ENCODE peak calls at places on chromosomes 6 and 20, in six cellular contexts. X is AG08396; N is stimulated activated CD4-positive, alpha-beta T cell treated with anti-CD3 and anti-CD28 coated beads, Interleukin-2, amount 100 ng/mL, for 4 hours; E is AG09309; J is NCI-H82; P is BJ. R is an unnamed sample.

GRCh38 chr20:43731927-43732326 is 5.1 kb upstream of the GTSF1L start:
- DNase-seq in X (no peak), P (no peak), N (no peak), E (no peak), J (no peak), R (no peak)

GRCh38 chr20:32973077-32973717 is 31.0 kb downstream of the SUN5 start:
- DNase-seq in P (no peak), N (no peak), E (no peak), X (no peak), J (no peak), R (no peak)

GRCh38 chr20:61042501-61043385 is 209.3 kb upstream of the CDH4 start:
- DNase-seq in E (no peak), P (no peak), J (no peak), X (no peak), N (no peak), R (no peak)

GRCh38 chr20:62405108-62405980 is 1.7 kb downstream of the CABLES2 start:
- DNase-seq in P (no peak), N (no peak), E (no peak), J (peak; percentile 42), X (peak; percentile 78), R (peak; percentile 53)

GRCh38 chr6:116385462-116385807 is 14.7 kb downstream of the DSE start:
- DNase-seq in E (no peak), J (no peak), N (no peak), X (peak; percentile 41), P (no peak), R (no peak)

GRCh38 chr6:43927525-43928210 is 157.7 kb downstream of the VEGFA start:
- DNase-seq in N (no peak), X (no peak), P (no peak), J (peak; percentile 39), E (no peak), R (no peak)

GRCh38 chr20:103456-103855 is 16.0 kb downstream of the DEFB125 start:
- DNase-seq in J (no peak), E (no peak), X (no peak), N (no peak), P (no peak), R (no peak)

GRCh38 chr6:73675466-73676098 is 20.4 kb upstream of the CD109 start:
- DNase-seq in P (no peak), E (peak; percentile 24), J (peak; percentile 80), N (peak; percentile 61), X (peak; percentile 79), R (peak; percentile 62)

GRCh38 chr6:26223677-26224546 is 136.7 kb downstream of the HFE start:
- DNase-seq in X (peak; percentile 74), J (no peak), E (peak; percentile 89), N (no peak), P (peak; percentile 95), R (peak; percentile 68)

GRCh38 chr6:39819676-39820075 is 27.5 kb downstream of the DAAM2 start:
- DNase-seq in J (peak; percentile 6), X (no peak), N (no peak), E (no peak), P (no peak), R (no peak)

GRCh38 chr6:106373502-106374239 is 13.2 kb downstream of the CRYBG1 start:
- DNase-seq in N (no peak), P (no peak), E (no peak), X (no peak), J (no peak), R (no peak)

GRCh38 chr6:100342830-100343229 is 121.9 kb downstream of the SIM1 start:
- DNase-seq in J (no peak), N (no peak), P (no peak), E (no peak), X (no peak), R (no peak)

R was measured in NCI-H524.